ENCODE peak calls at places on chromosome 5, in six cellular contexts. A is NCI-H2081, I is endothelial cell of umbilical vein, L is GM23248, T is H9, J is hepatic stellate cell. P is an unnamed sample.

GRCh38 chr5:59246470-59247250 is 646.9 kb downstream of the PDE4D start:
- DNase-seq in A (no peak), L (no peak), I (no peak), T (no peak), J (no peak), P (no peak)

GRCh38 chr5:58016892-58017291 is 443.0 kb downstream of the PLK2 start:
- DNase-seq in A (no peak), L (no peak), J (no peak), T (no peak), I (peak), P (no peak)

GRCh38 chr5:39264528-39264927 is 45.2 kb upstream of the FYB1 start:
- DNase-seq in T (no peak), A (no peak), L (no peak), J (no peak), I (no peak), P (no peak)

GRCh38 chr5:75461679-75462078 is 49.8 kb downstream of the CERT1 start:
- DNase-seq in L (peak), I (no peak), T (no peak), A (no peak), J (no peak), P (no peak)

GRCh38 chr5:134568761-134569725 is 43.6 kb downstream of the JADE2 start:
- DNase-seq in A (no peak), T (no peak), I (peak), L (peak), J (no peak), P (peak)

GRCh38 chr5:72508241-72509170 is 1.3 kb upstream of the ZNF366 start:
- DNase-seq in I (no peak), A (no peak), L (no peak), J (no peak), T (no peak), P (no peak)

GRCh38 chr5:148482196-148482595 is 98.4 kb downstream of the FBXO38 start:
- DNase-seq in J (no peak), T (no peak), A (no peak), I (no peak), L (no peak), P (no peak)

GRCh38 chr5:38305148-38305547 is 46.8 kb downstream of the EGFLAM start:
- DNase-seq in I (no peak), A (no peak), J (no peak), T (no peak), L (no peak), P (no peak)

GRCh38 chr5:139406960-139407359 is 3.1 kb upstream of the SPATA24 start:
- DNase-seq in A (no peak), J (no peak), L (no peak), I (no peak), T (no peak), P (no peak)

GRCh38 chr5:173472164-173472563 is 143.9 kb upstream of the STC2 start:
- DNase-seq in T (no peak), L (peak), I (peak), J (peak), A (no peak), P (no peak)

GRCh38 chr5:120848883-120849282 is 384.8 kb downstream of the PRR16 start:
- DNase-seq in L (no peak), T (peak), J (no peak), I (no peak), A (no peak), P (no peak)

GRCh38 chr5:174190073-174190675 is 144.7 kb downstream of the NSG2 start:
- DNase-seq in L (no peak), T (no peak), I (no peak), J (no peak), A (no peak), P (no peak)

GRCh38 chr5:134502259-134502658 is 23.2 kb upstream of the JADE2 start:
- DNase-seq in T (no peak), A (no peak), J (no peak), L (no peak), I (no peak), P (no peak)

GRCh38 chr5:150122158-150122510 is 33.5 kb downstream of the PDGFRB start:
- DNase-seq in J (no peak), L (peak), T (peak), A (no peak), I (no peak), P (no peak)

GRCh38 chr5:73321757-73322452 is 126.7 kb downstream of the FOXD1 start:
- DNase-seq in T (no peak), L (peak), J (peak), I (no peak), A (no peak), P (no peak)

GRCh38 chr5:1509346-1510085 is 14.2 kb downstream of the LPCAT1 start:
- DNase-seq in A (no peak), J (no peak), T (peak), I (no peak), L (no peak), P (no peak)

GRCh38 chr5:16921246-16921645 is 14.8 kb downstream of the MYO10 start:
- DNase-seq in I (no peak), T (no peak), A (no peak), J (no peak), L (no peak), P (no peak)

GRCh38 chr5:5350101-5350500 is 72.4 kb upstream of the ICE1 start:
- DNase-seq in T (no peak), L (peak), J (no peak), I (no peak), A (no peak), P (no peak)

GRCh38 chr5:105726093-105726492 is 1944.6 kb downstream of the EFNA5 start:
- DNase-seq in T (no peak), A (no peak), J (no peak), L (no peak), I (no peak), P (no peak)

GRCh38 chr5:33328842-33329241 is 111.9 kb upstream of the TARS1 start:
- DNase-seq in I (peak), L (no peak), J (no peak), A (no peak), T (no peak), P (no peak)

GRCh38 chr5:52282647-52283046 is 505.1 kb upstream of the ITGA1 start:
- DNase-seq in A (no peak), T (no peak), J (no peak), I (no peak), L (no peak), P (no peak)

GRCh38 chr5:161763571-161763970 is 78.0 kb downstream of the GABRA6 start:
- DNase-seq in I (no peak), T (no peak), A (no peak), L (no peak), J (no peak), P (no peak)

GRCh38 chr5:142426129-142426641 is 101.4 kb upstream of the SPRY4 start:
- DNase-seq in I (peak), A (no peak), J (peak), L (peak), T (no peak), P (no peak)

GRCh38 chr5:141782991-141783598 is 95.1 kb downstream of the PCDH1 start:
- DNase-seq in A (no peak), J (no peak), L (peak), T (no peak), I (no peak), P (no peak)

GRCh38 chr5:139193928-139194327 is 4.2 kb downstream of the SIL1 start:
- DNase-seq in A (no peak), L (peak), T (no peak), I (no peak), J (no peak), P (no peak)

GRCh38 chr5:36690041-36690941 is 83.9 kb downstream of the SLC1A3 start:
- DNase-seq in A (peak), T (peak), I (peak), L (peak), J (peak), P (peak)

P was measured in neural crest cell.